ENCODE peak calls at places on chromosomes 4 and X, in six cellular contexts. V is uterus, W is HT1080, L is GM23248, M is neuronal stem cell, Z is choroid plexus epithelial cell. A is an unnamed sample.

GRCh38 chr4:142350886-142351285 is 495.2 kb downstream of the INPP4B start:
- DNase-seq in V (no peak), W (no peak), L (peak), M (no peak), Z (peak), A (no peak)

GRCh38 chr4:37765741-37766140 is 60.7 kb upstream of the PGM2 start:
- DNase-seq in V (no peak), W (no peak), L (no peak), M (no peak), Z (no peak), A (no peak)

GRCh38 chr4:15963568-15963967 is 593 bp upstream of the FGFBP2 start:
- DNase-seq in V (no peak), W (no peak), L (no peak), M (no peak), Z (no peak), A (no peak)

GRCh38 chrX:139930923-139931645 is 1.8 kb downstream of the ATP11C start:
- DNase-seq in V (no peak), W (peak), L (peak), M (no peak), Z (peak), A (peak)

GRCh38 chr4:139872274-139872673 is 206.7 kb downstream of the MGST2 start:
- DNase-seq in V (no peak), W (peak), L (peak), M (no peak), Z (peak), A (no peak)

GRCh38 chrX:46849933-46850332 is 13.1 kb downstream of the RP2 start:
- DNase-seq in V (no peak), W (peak), L (peak), M (no peak), Z (peak), A (no peak)

GRCh38 chr4:140130677-140131076 is 23.3 kb downstream of the MAML3 start:
- DNase-seq in V (no peak), W (peak), L (peak), M (no peak), Z (peak), A (no peak)

GRCh38 chr4:56410247-56410646 is 23.0 kb upstream of the AASDH start:
- DNase-seq in V (peak), W (peak), L (peak), M (peak), Z (peak), A (peak)

GRCh38 chr4:186840222-186840701 is 116.6 kb upstream of the FAT1 start:
- DNase-seq in V (peak), W (no peak), L (no peak), M (no peak), Z (peak), A (no peak)

GRCh38 chrX:131729295-131729694 is 185.4 kb downstream of the OR13H1 start:
- DNase-seq in V (peak), W (no peak), L (no peak), M (no peak), Z (no peak), A (no peak)

GRCh38 chrX:134868766-134869495 is 121.9 kb upstream of the SMIM10 start:
- DNase-seq in V (no peak), W (peak), L (peak), M (no peak), Z (peak), A (no peak)

GRCh38 chr4:150664935-150665334 is 83.0 kb downstream of the MAB21L2 start:
- DNase-seq in V (no peak), W (peak), L (peak), M (no peak), Z (peak), A (no peak)

GRCh38 chrX:95346854-95347253 is 1337.8 kb upstream of the DIAPH2 start:
- DNase-seq in V (no peak), W (no peak), L (peak), M (no peak), Z (peak), A (no peak)

GRCh38 chrX:85084770-85085393 is 81.2 kb downstream of the APOOL start:
- DNase-seq in V (no peak), W (peak), L (peak), M (peak), Z (peak), A (peak)

GRCh38 chrX:132740316-132741123 is 217.9 kb downstream of the HS6ST2 start:
- DNase-seq in V (no peak), W (no peak), L (peak), M (peak), Z (peak), A (no peak)